ENCODE peak calls at places on chromosome 4, in ten cellular contexts. One of them, this sample, is unnamed.
A peak's percentile ranks its signal among the peaks of the same experiment; 100 is the strongest.

GRCh38 chr4:3719836-3720235 is 46.3 kb upstream of the ADRA2C start:
- DNase-seq in heart left ventricle: no peak
- DNase-seq in germinal center: no peak
- DNase-seq in activated gamma-delta T cell treated with Interleukin-2 at 50 U/mL for 16 hours: no peak
- DNase-seq in activated CD8-positive, alpha-beta T cell treated with anti-CD3 and anti-CD28 coated beads for 36 hours: no peak
- DNase-seq in mesendoderm: no peak
- DNase-seq in pancreas: no peak
- DNase-seq in AG20443: no peak
- DNase-seq in H9: no peak
- DNase-seq in AG09309: no peak
- DNase-seq in this sample: no peak

GRCh38 chr4:141132689-141133145 is 552 bp downstream of the RNF150 start:
- DNase-seq in heart left ventricle: peak; percentile 66
- DNase-seq in germinal center: peak; percentile 26
- DNase-seq in activated gamma-delta T cell treated with Interleukin-2 at 50 U/mL for 16 hours: no peak
- DNase-seq in activated CD8-positive, alpha-beta T cell treated with anti-CD3 and anti-CD28 coated beads for 36 hours: no peak
- DNase-seq in mesendoderm: peak; percentile 54
- DNase-seq in pancreas: peak; percentile 67
- DNase-seq in AG20443: peak; percentile 87
- DNase-seq in H9: peak; percentile 46
- DNase-seq in AG09309: no peak
- DNase-seq in this sample: no peak

GRCh38 chr4:8922481-8922880 is 50.8 kb upstream of the HMX1 start:
- DNase-seq in heart left ventricle: no peak
- DNase-seq in germinal center: no peak
- DNase-seq in activated gamma-delta T cell treated with Interleukin-2 at 50 U/mL for 16 hours: no peak
- DNase-seq in activated CD8-positive, alpha-beta T cell treated with anti-CD3 and anti-CD28 coated beads for 36 hours: no peak
- DNase-seq in mesendoderm: no peak
- DNase-seq in pancreas: no peak
- DNase-seq in AG20443: no peak
- DNase-seq in H9: no peak
- DNase-seq in AG09309: no peak
- DNase-seq in this sample: no peak

GRCh38 chr4:77662396-77662795 is 56.8 kb downstream of the CXCL13 start:
- DNase-seq in heart left ventricle: no peak
- DNase-seq in germinal center: no peak
- DNase-seq in activated gamma-delta T cell treated with Interleukin-2 at 50 U/mL for 16 hours: no peak
- DNase-seq in activated CD8-positive, alpha-beta T cell treated with anti-CD3 and anti-CD28 coated beads for 36 hours: no peak
- DNase-seq in mesendoderm: no peak
- DNase-seq in pancreas: no peak
- DNase-seq in AG20443: no peak
- DNase-seq in H9: no peak
- DNase-seq in AG09309: no peak
- DNase-seq in this sample: no peak

GRCh38 chr4:95693594-95693993 is 144.8 kb upstream of the UNC5C start:
- DNase-seq in heart left ventricle: no peak
- DNase-seq in germinal center: no peak
- DNase-seq in activated gamma-delta T cell treated with Interleukin-2 at 50 U/mL for 16 hours: no peak
- DNase-seq in activated CD8-positive, alpha-beta T cell treated with anti-CD3 and anti-CD28 coated beads for 36 hours: no peak
- DNase-seq in mesendoderm: peak; percentile 81
- DNase-seq in pancreas: no peak
- DNase-seq in AG20443: no peak
- DNase-seq in H9: peak; percentile 29
- DNase-seq in AG09309: no peak
- DNase-seq in this sample: no peak

GRCh38 chr4:4659871-4660651 is 118.2 kb upstream of the STX18 start:
- DNase-seq in heart left ventricle: no peak
- DNase-seq in germinal center: no peak
- DNase-seq in activated gamma-delta T cell treated with Interleukin-2 at 50 U/mL for 16 hours: no peak
- DNase-seq in activated CD8-positive, alpha-beta T cell treated with anti-CD3 and anti-CD28 coated beads for 36 hours: no peak
- DNase-seq in mesendoderm: no peak
- DNase-seq in pancreas: no peak
- DNase-seq in AG20443: peak; percentile 93
- DNase-seq in H9: no peak
- DNase-seq in AG09309: peak; percentile 61
- DNase-seq in this sample: peak; percentile 71

GRCh38 chr4:26150948-26151347 is 169.9 kb upstream of the RBPJ start:
- DNase-seq in heart left ventricle: peak; percentile 32
- DNase-seq in germinal center: no peak
- DNase-seq in activated gamma-delta T cell treated with Interleukin-2 at 50 U/mL for 16 hours: no peak
- DNase-seq in activated CD8-positive, alpha-beta T cell treated with anti-CD3 and anti-CD28 coated beads for 36 hours: peak; percentile 35
- DNase-seq in mesendoderm: no peak
- DNase-seq in pancreas: no peak
- DNase-seq in AG20443: peak; percentile 35
- DNase-seq in H9: no peak
- DNase-seq in AG09309: no peak
- DNase-seq in this sample: no peak

GRCh38 chr4:147733614-147734344 is 1.9 kb downstream of the ARHGAP10 start:
- DNase-seq in heart left ventricle: peak; percentile 45
- DNase-seq in germinal center: no peak
- DNase-seq in activated gamma-delta T cell treated with Interleukin-2 at 50 U/mL for 16 hours: no peak
- DNase-seq in activated CD8-positive, alpha-beta T cell treated with anti-CD3 and anti-CD28 coated beads for 36 hours: no peak
- DNase-seq in mesendoderm: peak; percentile 44
- DNase-seq in pancreas: no peak
- DNase-seq in AG20443: peak; percentile 21
- DNase-seq in H9: no peak
- DNase-seq in AG09309: no peak
- DNase-seq in this sample: no peak

GRCh38 chr4:15793506-15794363 is 15.6 kb downstream of the CD38 start:
- DNase-seq in heart left ventricle: no peak
- DNase-seq in germinal center: no peak
- DNase-seq in activated gamma-delta T cell treated with Interleukin-2 at 50 U/mL for 16 hours: no peak
- DNase-seq in activated CD8-positive, alpha-beta T cell treated with anti-CD3 and anti-CD28 coated beads for 36 hours: no peak
- DNase-seq in mesendoderm: no peak
- DNase-seq in pancreas: no peak
- DNase-seq in AG20443: no peak
- DNase-seq in H9: no peak
- DNase-seq in AG09309: no peak
- DNase-seq in this sample: no peak

GRCh38 chr4:1329408-1330371 is 17.3 kb upstream of the UVSSA start:
- DNase-seq in heart left ventricle: peak; percentile 27
- DNase-seq in germinal center: no peak
- DNase-seq in activated gamma-delta T cell treated with Interleukin-2 at 50 U/mL for 16 hours: no peak
- DNase-seq in activated CD8-positive, alpha-beta T cell treated with anti-CD3 and anti-CD28 coated beads for 36 hours: peak; percentile 43
- DNase-seq in mesendoderm: no peak
- DNase-seq in pancreas: no peak
- DNase-seq in AG20443: no peak
- DNase-seq in H9: no peak
- DNase-seq in AG09309: no peak
- DNase-seq in this sample: no peak

GRCh38 chr4:3442959-3443749 is 1.4 kb downstream of the HGFAC start:
- DNase-seq in heart left ventricle: no peak
- DNase-seq in germinal center: peak; percentile 86
- DNase-seq in activated gamma-delta T cell treated with Interleukin-2 at 50 U/mL for 16 hours: peak; percentile 62
- DNase-seq in activated CD8-positive, alpha-beta T cell treated with anti-CD3 and anti-CD28 coated beads for 36 hours: peak; percentile 71
- DNase-seq in mesendoderm: peak; percentile 53
- DNase-seq in pancreas: peak; percentile 87
- DNase-seq in AG20443: peak; percentile 89
- DNase-seq in H9: peak; percentile 73
- DNase-seq in AG09309: no peak
- DNase-seq in this sample: no peak

GRCh38 chr4:165345663-165346417 is 18.4 kb downstream of the MSMO1 start:
- DNase-seq in heart left ventricle: no peak
- DNase-seq in germinal center: no peak
- DNase-seq in activated gamma-delta T cell treated with Interleukin-2 at 50 U/mL for 16 hours: no peak
- DNase-seq in activated CD8-positive, alpha-beta T cell treated with anti-CD3 and anti-CD28 coated beads for 36 hours: no peak
- DNase-seq in mesendoderm: no peak
- DNase-seq in pancreas: no peak
- DNase-seq in AG20443: no peak
- DNase-seq in H9: no peak
- DNase-seq in AG09309: no peak
- DNase-seq in this sample: no peak

GRCh38 chr4:180596888-180597483 is 1646.2 kb upstream of the TENM3 start:
- DNase-seq in heart left ventricle: no peak
- DNase-seq in germinal center: no peak
- DNase-seq in activated gamma-delta T cell treated with Interleukin-2 at 50 U/mL for 16 hours: no peak
- DNase-seq in activated CD8-positive, alpha-beta T cell treated with anti-CD3 and anti-CD28 coated beads for 36 hours: no peak
- DNase-seq in mesendoderm: no peak
- DNase-seq in pancreas: no peak
- DNase-seq in AG20443: no peak
- DNase-seq in H9: no peak
- DNase-seq in AG09309: no peak
- DNase-seq in this sample: no peak

GRCh38 chr4:37794046-37794445 is 32.4 kb upstream of the PGM2 start:
- DNase-seq in heart left ventricle: peak; percentile 34
- DNase-seq in germinal center: no peak
- DNase-seq in activated gamma-delta T cell treated with Interleukin-2 at 50 U/mL for 16 hours: no peak
- DNase-seq in activated CD8-positive, alpha-beta T cell treated with anti-CD3 and anti-CD28 coated beads for 36 hours: no peak
- DNase-seq in mesendoderm: no peak
- DNase-seq in pancreas: no peak
- DNase-seq in AG20443: no peak
- DNase-seq in H9: no peak
- DNase-seq in AG09309: no peak
- DNase-seq in this sample: no peak

GRCh38 chr4:16952896-16953605 is 54.6 kb upstream of the LDB2 start:
- DNase-seq in heart left ventricle: no peak
- DNase-seq in germinal center: no peak
- DNase-seq in activated gamma-delta T cell treated with Interleukin-2 at 50 U/mL for 16 hours: no peak
- DNase-seq in activated CD8-positive, alpha-beta T cell treated with anti-CD3 and anti-CD28 coated beads for 36 hours: no peak
- DNase-seq in mesendoderm: no peak
- DNase-seq in pancreas: no peak
- DNase-seq in AG20443: no peak
- DNase-seq in H9: no peak
- DNase-seq in AG09309: no peak
- DNase-seq in this sample: no peak